ENCODE peak calls at places on chromosomes 3 and 15, in eight cellular contexts. One of them, this sample, is unnamed.

GRCh38 chr3:117761992-117762944 is 1052.7 kb downstream of the TUSC7 start:
- DNase-seq in activated T-cell treated with anti-CD3 and anti-CD28 coated beads for 1 hour: no peak
- DNase-seq in coronary artery: no peak
- DNase-seq in GM18507: no peak
- DNase-seq in GM12891: no peak
- DNase-seq in AG08395: no peak
- DNase-seq in K562: no peak
- DNase-seq in HepG2: no peak
- DNase-seq in this sample: no peak

GRCh38 chr3:177930771-177931170 is 605.5 kb upstream of the KCNMB2 start:
- DNase-seq in AG08395: no peak
- DNase-seq in GM18507: no peak
- DNase-seq in K562: no peak
- DNase-seq in activated T-cell treated with anti-CD3 and anti-CD28 coated beads for 1 hour: no peak
- DNase-seq in HepG2: no peak
- DNase-seq in GM12891: no peak
- DNase-seq in coronary artery: no peak
- DNase-seq in this sample: no peak

GRCh38 chr3:184144505-184144904 is 9.3 kb downstream of the EIF2B5 start:
- DNase-seq in K562: no peak
- DNase-seq in GM12891: no peak
- DNase-seq in GM18507: no peak
- DNase-seq in activated T-cell treated with anti-CD3 and anti-CD28 coated beads for 1 hour: no peak
- DNase-seq in coronary artery: no peak
- DNase-seq in AG08395: no peak
- DNase-seq in HepG2: no peak
- DNase-seq in this sample: no peak

GRCh38 chr15:91865486-91865885 is 12.0 kb downstream of the SLCO3A1 start:
- DNase-seq in coronary artery: peak
- DNase-seq in K562: no peak
- DNase-seq in HepG2: no peak
- DNase-seq in AG08395: no peak
- DNase-seq in activated T-cell treated with anti-CD3 and anti-CD28 coated beads for 1 hour: no peak
- DNase-seq in GM12891: no peak
- DNase-seq in GM18507: no peak
- DNase-seq in this sample: no peak

GRCh38 chr3:125207949-125208568 is 4.5 kb downstream of the SLC12A8 start:
- DNase-seq in GM18507: no peak
- DNase-seq in GM12891: no peak
- DNase-seq in K562: no peak
- DNase-seq in coronary artery: no peak
- DNase-seq in AG08395: no peak
- DNase-seq in HepG2: no peak
- DNase-seq in activated T-cell treated with anti-CD3 and anti-CD28 coated beads for 1 hour: no peak
- DNase-seq in this sample: peak

GRCh38 chr15:75929799-75930565 is 26.3 kb downstream of the FBXO22 start:
- DNase-seq in AG08395: no peak
- DNase-seq in GM18507: no peak
- DNase-seq in GM12891: no peak
- DNase-seq in HepG2: no peak
- DNase-seq in K562: peak
- DNase-seq in activated T-cell treated with anti-CD3 and anti-CD28 coated beads for 1 hour: no peak
- DNase-seq in coronary artery: no peak
- DNase-seq in this sample: no peak

GRCh38 chr15:95017950-95018349 is 786.6 kb downstream of the MCTP2 start:
- DNase-seq in activated T-cell treated with anti-CD3 and anti-CD28 coated beads for 1 hour: no peak
- DNase-seq in K562: no peak
- DNase-seq in coronary artery: no peak
- DNase-seq in AG08395: no peak
- DNase-seq in GM18507: no peak
- DNase-seq in HepG2: no peak
- DNase-seq in GM12891: no peak
- DNase-seq in this sample: peak

GRCh38 chr3:22660076-22660475 is 543.1 kb upstream of the UBE2E2 start:
- DNase-seq in AG08395: no peak
- DNase-seq in K562: no peak
- DNase-seq in coronary artery: no peak
- DNase-seq in GM18507: no peak
- DNase-seq in activated T-cell treated with anti-CD3 and anti-CD28 coated beads for 1 hour: no peak
- DNase-seq in HepG2: no peak
- DNase-seq in GM12891: no peak
- DNase-seq in this sample: no peak

GRCh38 chr15:76337047-76337738 is 620 bp downstream of the ISL2 start:
- DNase-seq in GM12891: no peak
- DNase-seq in activated T-cell treated with anti-CD3 and anti-CD28 coated beads for 1 hour: no peak
- DNase-seq in GM18507: no peak
- DNase-seq in coronary artery: no peak
- DNase-seq in HepG2: peak
- DNase-seq in AG08395: no peak
- DNase-seq in K562: peak
- DNase-seq in this sample: no peak

GRCh38 chr15:82810863-82811421 is 1.5 kb downstream of the WHAMM start:
- DNase-seq in activated T-cell treated with anti-CD3 and anti-CD28 coated beads for 1 hour: peak
- DNase-seq in AG08395: no peak
- DNase-seq in coronary artery: no peak
- DNase-seq in K562: no peak
- DNase-seq in HepG2: no peak
- DNase-seq in GM18507: no peak
- DNase-seq in GM12891: no peak
- DNase-seq in this sample: peak

GRCh38 chr3:169280010-169280585 is 383.4 kb downstream of the MECOM start:
- DNase-seq in coronary artery: no peak
- DNase-seq in GM18507: no peak
- DNase-seq in activated T-cell treated with anti-CD3 and anti-CD28 coated beads for 1 hour: no peak
- DNase-seq in HepG2: no peak
- DNase-seq in GM12891: no peak
- DNase-seq in K562: no peak
- DNase-seq in AG08395: no peak
- DNase-seq in this sample: no peak

GRCh38 chr15:41968738-41969137 is 3.6 kb downstream of the EHD4 start:
- DNase-seq in HepG2: no peak
- DNase-seq in GM18507: no peak
- DNase-seq in activated T-cell treated with anti-CD3 and anti-CD28 coated beads for 1 hour: no peak
- DNase-seq in AG08395: no peak
- DNase-seq in coronary artery: no peak
- DNase-seq in GM12891: no peak
- DNase-seq in K562: no peak
- DNase-seq in this sample: no peak

GRCh38 chr15:66145242-66146182 is 108.0 kb downstream of the MEGF11 start:
- DNase-seq in AG08395: no peak
- DNase-seq in K562: no peak
- DNase-seq in coronary artery: no peak
- DNase-seq in GM12891: no peak
- DNase-seq in activated T-cell treated with anti-CD3 and anti-CD28 coated beads for 1 hour: no peak
- DNase-seq in HepG2: no peak
- DNase-seq in GM18507: no peak
- DNase-seq in this sample: no peak

GRCh38 chr3:126100216-126100615 is 16.3 kb upstream of the SLC41A3 start:
- DNase-seq in AG08395: no peak
- DNase-seq in GM18507: no peak
- DNase-seq in HepG2: no peak
- DNase-seq in coronary artery: peak
- DNase-seq in K562: no peak
- DNase-seq in GM12891: no peak
- DNase-seq in activated T-cell treated with anti-CD3 and anti-CD28 coated beads for 1 hour: no peak
- DNase-seq in this sample: no peak

This sample was measured in HT-29.